ENCODE peak calls at places on chromosomes 2 and 18, in seven cellular contexts. X is SK-N-SH, O is H1, L is GM12878, C is HepG2, J is K562, S is HCT116. R is an unnamed sample.

GRCh38 chr2:197306691-197307030 is 3.9 kb downstream of the ANKRD44 start:
- DNase-seq in C (no peak), J (no peak), X (no peak), O (no peak), S (no peak), L (no peak), R (peak)

GRCh38 chr2:172282944-172283343 is 144.4 kb upstream of the ITGA6 start:
- DNase-seq in X (no peak), O (no peak), S (no peak), J (no peak), C (no peak), L (no peak), R (no peak)

GRCh38 chr18:8962192-8962772 is 140.2 kb upstream of the NDUFV2 start:
- DNase-seq in X (no peak), S (no peak), J (no peak), L (no peak), O (no peak), C (no peak), R (no peak)

GRCh38 chr2:120434487-120434886 is 88.6 kb downstream of the INHBB start:
- DNase-seq in L (no peak), S (no peak), J (no peak), X (no peak), C (no peak), O (peak), R (no peak)

GRCh38 chr2:99278793-99279291 is 22.2 kb downstream of the LYG1 start:
- DNase-seq in X (no peak), L (no peak), J (no peak), C (peak), O (no peak), S (no peak), R (no peak)

GRCh38 chr2:65204461-65205230 is 23.0 kb upstream of the ACTR2 start:
- DNase-seq in O (no peak), S (no peak), X (no peak), L (no peak), C (no peak), J (no peak), R (no peak)

GRCh38 chr2:47652041-47652713 is 130.8 kb upstream of the MSH6 start:
- DNase-seq in C (no peak), O (no peak), X (no peak), L (no peak), J (no peak), S (no peak), R (no peak)

GRCh38 chr18:48392266-48392665 is 16.9 kb downstream of the ZBTB7C start:
- DNase-seq in S (no peak), L (no peak), C (no peak), J (no peak), O (no peak), X (no peak), R (no peak)

GRCh38 chr2:234823877-234824376 is 127.9 kb upstream of the SH3BP4 start:
- DNase-seq in X (no peak), L (no peak), C (peak), J (no peak), O (no peak), S (no peak), R (peak)

GRCh38 chr18:23053756-23054457 is 81.4 kb upstream of the CABLES1 start:
- DNase-seq in O (peak), C (peak), S (no peak), J (no peak), L (no peak), X (peak), R (peak)

GRCh38 chr18:76686737-76687231 is 135.6 kb upstream of the ZNF236 start:
- DNase-seq in J (no peak), C (peak), X (peak), O (peak), S (peak), L (peak), R (peak)

GRCh38 chr2:237931205-237931721 is 35.6 kb upstream of the UBE2F start:
- DNase-seq in J (no peak), X (no peak), C (no peak), O (no peak), S (no peak), L (no peak), R (no peak)

GRCh38 chr2:98504386-98505109 is 59.9 kb downstream of the INPP4A start:
- DNase-seq in J (no peak), C (no peak), O (no peak), L (no peak), X (no peak), S (no peak), R (no peak)

GRCh38 chr18:21958256-21958655 is 211.1 kb upstream of the GATA6 start:
- DNase-seq in C (peak), O (no peak), J (no peak), X (no peak), L (no peak), S (no peak), R (no peak)
- TF ChIP-seq JUND in C (no peak), O (no peak), J (no peak), X (no peak), L (no peak), S (no peak), R (no peak)

GRCh38 chr2:18891598-18892345 is 302.4 kb upstream of the NT5C1B start:
- DNase-seq in L (no peak), O (no peak), S (no peak), C (no peak), J (no peak), X (no peak), R (no peak)
- TF ChIP-seq JUND in L (no peak), O (no peak), S (no peak), C (no peak), J (no peak), X (no peak), R (no peak)

GRCh38 chr2:10905006-10905871 is 6.5 kb upstream of the KCNF1 start:
- DNase-seq in J (no peak), L (no peak), X (no peak), S (no peak), O (no peak), C (no peak), R (no peak)
- TF ChIP-seq JUND in J (no peak), L (no peak), X (no peak), S (no peak), O (no peak), C (no peak), R (no peak)

DNA sequence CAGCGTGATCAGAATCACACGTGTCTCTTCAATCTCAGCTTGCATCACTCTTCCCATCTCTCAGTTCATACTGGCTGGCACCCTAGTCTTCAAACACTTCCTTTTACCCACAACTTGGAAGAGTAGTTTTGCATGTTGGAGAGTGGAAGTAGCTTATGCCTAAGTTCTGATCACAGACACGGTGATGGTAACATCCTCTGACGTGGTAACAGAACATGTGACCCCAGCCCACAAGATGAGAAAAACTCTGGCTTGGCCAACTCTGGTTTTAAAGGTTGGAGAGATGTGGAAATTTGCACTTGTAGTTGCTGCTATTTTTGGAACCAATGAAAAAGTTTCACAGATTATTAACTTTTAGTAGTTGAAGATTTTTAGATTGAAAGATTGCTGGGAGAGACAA is 155.4 kb upstream of the SLC35G4 start:
- DNase-seq in O (no peak), J (no peak), X (no peak), L (no peak), S (no peak), C (no peak), R (no peak)
- TF ChIP-seq JUND in O (no peak), J (no peak), X (no peak), L (no peak), S (no peak), C (no peak), R (no peak)

DNA sequence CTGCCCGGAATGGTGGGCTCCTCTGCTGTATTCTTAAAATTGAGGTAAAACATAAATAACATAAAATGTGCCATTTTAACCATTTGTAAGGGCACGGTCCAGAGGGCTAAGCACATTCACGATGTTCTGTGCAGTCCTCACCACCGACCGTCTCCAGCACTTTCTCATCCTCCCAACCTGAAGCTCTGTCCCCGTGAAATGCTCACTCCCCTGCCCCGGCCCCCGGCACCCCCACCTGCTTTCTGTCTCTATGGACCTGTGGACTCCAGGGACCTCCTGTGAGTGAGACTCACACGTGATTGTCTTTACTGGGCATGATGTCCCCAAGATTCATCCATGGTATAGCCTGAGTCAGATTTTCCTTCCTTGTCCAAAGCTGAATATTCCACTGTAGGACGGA is 38.7 kb upstream of the CTDP1 start:
- DNase-seq in S (no peak), J (no peak), O (peak), L (no peak), X (no peak), C (no peak), R (no peak)
- TF ChIP-seq JUND in S (no peak), J (no peak), O (no peak), L (no peak), X (no peak), C (no peak), R (no peak)

DNA sequence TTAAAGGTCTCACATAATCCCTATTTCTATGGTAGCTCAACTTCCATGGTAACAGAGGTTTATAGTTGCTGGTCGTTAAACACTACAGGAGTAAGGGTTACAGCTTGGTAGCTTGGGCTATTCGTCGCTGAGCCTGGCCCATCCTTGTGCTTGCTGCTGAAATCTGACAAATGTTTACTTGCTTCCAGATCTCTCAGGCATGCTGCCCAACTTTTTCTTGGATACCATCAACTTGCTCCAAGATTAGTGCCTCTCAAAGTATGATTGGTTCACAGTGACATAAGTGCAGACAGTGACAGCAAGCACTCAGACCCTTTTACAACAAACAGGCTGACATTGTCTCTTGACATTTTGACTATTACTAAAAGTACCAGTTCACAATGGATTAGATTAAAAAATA is 231.8 kb downstream of the KCNS3 start:
- DNase-seq in J (no peak), L (no peak), S (no peak), O (no peak), X (no peak), C (no peak), R (no peak)
- TF ChIP-seq JUND in J (no peak), L (no peak), S (no peak), O (no peak), X (no peak), C (no peak), R (no peak)